ENCODE peak calls at places on chromosomes 13 and 19, in five cellular contexts. One of them, this sample, is unnamed.

GRCh38 chr19:32020538-32020937 is 324.9 kb upstream of the ZNF507 start:
- DNase-seq in brain microvascular endothelial cell: no peak
- DNase-seq in SK-N-SH: no peak
- DNase-seq in Peyer's patch: no peak
- DNase-seq in cardiac muscle cell: no peak
- DNase-seq in this sample: no peak

GRCh38 chr13:52353116-52353718 is 52.8 kb downstream of the THSD1 start:
- DNase-seq in brain microvascular endothelial cell: peak
- DNase-seq in SK-N-SH: no peak
- DNase-seq in Peyer's patch: no peak
- DNase-seq in cardiac muscle cell: no peak
- DNase-seq in this sample: peak

GRCh38 chr19:20912973-20913372 is 10.1 kb upstream of the ZNF85 start:
- DNase-seq in SK-N-SH: no peak
- DNase-seq in brain microvascular endothelial cell: no peak
- DNase-seq in cardiac muscle cell: no peak
- DNase-seq in Peyer's patch: no peak
- DNase-seq in this sample: no peak

GRCh38 chr19:50377051-50377441 is 789 bp downstream of the NR1H2 start:
- DNase-seq in cardiac muscle cell: peak
- DNase-seq in SK-N-SH: peak
- DNase-seq in Peyer's patch: peak
- DNase-seq in brain microvascular endothelial cell: no peak
- DNase-seq in this sample: no peak

GRCh38 chr13:41780736-41781708 is 179.9 kb downstream of the VWA8 start:
- DNase-seq in Peyer's patch: no peak
- DNase-seq in brain microvascular endothelial cell: peak
- DNase-seq in SK-N-SH: no peak
- DNase-seq in cardiac muscle cell: no peak
- DNase-seq in this sample: peak

GRCh38 chr13:36450534-36450933 is 18.2 kb downstream of the CCNA1 start:
- DNase-seq in Peyer's patch: no peak
- DNase-seq in cardiac muscle cell: no peak
- DNase-seq in SK-N-SH: no peak
- DNase-seq in brain microvascular endothelial cell: no peak
- DNase-seq in this sample: no peak

GRCh38 chr19:55778331-55778730 is 9.4 kb downstream of the RFPL4AL1 start:
- DNase-seq in brain microvascular endothelial cell: no peak
- DNase-seq in Peyer's patch: no peak
- DNase-seq in cardiac muscle cell: no peak
- DNase-seq in SK-N-SH: no peak
- DNase-seq in this sample: no peak

GRCh38 chr13:55199132-55199531 is 1941.6 kb upstream of the PRR20A start:
- DNase-seq in cardiac muscle cell: peak
- DNase-seq in SK-N-SH: no peak
- DNase-seq in brain microvascular endothelial cell: no peak
- DNase-seq in Peyer's patch: no peak
- DNase-seq in this sample: no peak

GRCh38 chr13:51523082-51523518 is 61.2 kb upstream of the WDFY2 start:
- DNase-seq in SK-N-SH: peak
- DNase-seq in brain microvascular endothelial cell: no peak
- DNase-seq in cardiac muscle cell: no peak
- DNase-seq in Peyer's patch: no peak
- DNase-seq in this sample: no peak

GRCh38 chr13:58369941-58370340 is 738.4 kb downstream of the PCDH17 start:
- DNase-seq in Peyer's patch: no peak
- DNase-seq in brain microvascular endothelial cell: no peak
- DNase-seq in SK-N-SH: no peak
- DNase-seq in cardiac muscle cell: no peak
- DNase-seq in this sample: no peak

GRCh38 chr13:31835932-31836331 is 96.6 kb downstream of the RXFP2 start:
- DNase-seq in brain microvascular endothelial cell: peak
- DNase-seq in Peyer's patch: no peak
- DNase-seq in SK-N-SH: no peak
- DNase-seq in cardiac muscle cell: no peak
- DNase-seq in this sample: peak

GRCh38 chr19:39599116-39599515 is 3.2 kb upstream of the LGALS13 start:
- DNase-seq in Peyer's patch: no peak
- DNase-seq in SK-N-SH: no peak
- DNase-seq in cardiac muscle cell: peak
- DNase-seq in brain microvascular endothelial cell: peak
- DNase-seq in this sample: no peak

GRCh38 chr19:47781590-47782318 is 3.3 kb downstream of the SELENOW start:
- DNase-seq in SK-N-SH: no peak
- DNase-seq in brain microvascular endothelial cell: no peak
- DNase-seq in cardiac muscle cell: no peak
- DNase-seq in Peyer's patch: peak
- DNase-seq in this sample: no peak

GRCh38 chr19:30862876-30863275 is 486.4 kb downstream of the TSHZ3 start:
- DNase-seq in Peyer's patch: no peak
- DNase-seq in SK-N-SH: no peak
- DNase-seq in brain microvascular endothelial cell: no peak
- DNase-seq in cardiac muscle cell: no peak
- DNase-seq in this sample: no peak

GRCh38 chr13:33934343-33934742 is 116.4 kb downstream of the RFC3 start:
- DNase-seq in brain microvascular endothelial cell: no peak
- DNase-seq in SK-N-SH: no peak
- DNase-seq in Peyer's patch: no peak
- DNase-seq in cardiac muscle cell: no peak
- DNase-seq in this sample: no peak

GRCh38 chr19:53131732-53132131 is 978 bp downstream of the ZNF415 start:
- DNase-seq in Peyer's patch: no peak
- DNase-seq in brain microvascular endothelial cell: no peak
- DNase-seq in cardiac muscle cell: no peak
- DNase-seq in SK-N-SH: peak
- DNase-seq in this sample: no peak

GRCh38 chr13:79581870-79582315 is 100.9 kb downstream of the NDFIP2 start:
- DNase-seq in SK-N-SH: no peak
- DNase-seq in brain microvascular endothelial cell: peak
- DNase-seq in Peyer's patch: no peak
- DNase-seq in cardiac muscle cell: no peak
- DNase-seq in this sample: no peak

GRCh38 chr13:96816874-96817273 is 177.4 kb downstream of the OXGR1 start:
- DNase-seq in SK-N-SH: no peak
- DNase-seq in cardiac muscle cell: no peak
- DNase-seq in Peyer's patch: no peak
- DNase-seq in brain microvascular endothelial cell: no peak
- DNase-seq in this sample: no peak

GRCh38 chr19:28504139-28504538 is 708.8 kb downstream of the UQCRFS1 start:
- DNase-seq in SK-N-SH: no peak
- DNase-seq in Peyer's patch: no peak
- DNase-seq in brain microvascular endothelial cell: no peak
- DNase-seq in cardiac muscle cell: no peak
- DNase-seq in this sample: no peak

GRCh38 chr19:35712529-35712909 is 5.3 kb upstream of the KMT2B start:
- DNase-seq in SK-N-SH: no peak
- DNase-seq in Peyer's patch: no peak
- DNase-seq in brain microvascular endothelial cell: no peak
- DNase-seq in cardiac muscle cell: no peak
- DNase-seq in this sample: no peak

GRCh38 chr13:66264976-66265375 is 965.2 kb downstream of the PCDH9 start:
- DNase-seq in brain microvascular endothelial cell: peak
- DNase-seq in Peyer's patch: no peak
- DNase-seq in cardiac muscle cell: no peak
- DNase-seq in SK-N-SH: no peak
- DNase-seq in this sample: no peak

GRCh38 chr19:2848625-2849024 is 7.3 kb downstream of the ZNF555 start:
- DNase-seq in brain microvascular endothelial cell: no peak
- DNase-seq in cardiac muscle cell: no peak
- DNase-seq in SK-N-SH: no peak
- DNase-seq in Peyer's patch: no peak
- DNase-seq in this sample: peak

GRCh38 chr13:75079226-75079625 is 402.7 kb downstream of the TBC1D4 start:
- DNase-seq in cardiac muscle cell: no peak
- DNase-seq in SK-N-SH: no peak
- DNase-seq in brain microvascular endothelial cell: peak
- DNase-seq in Peyer's patch: no peak
- DNase-seq in this sample: no peak

GRCh38 chr19:31261019-31261595 is 88.1 kb downstream of the TSHZ3 start:
- DNase-seq in brain microvascular endothelial cell: no peak
- DNase-seq in Peyer's patch: no peak
- DNase-seq in cardiac muscle cell: no peak
- DNase-seq in SK-N-SH: peak
- DNase-seq in this sample: no peak

GRCh38 chr19:10473192-10473591 is 30.0 kb downstream of the KEAP1 start:
- DNase-seq in cardiac muscle cell: no peak
- DNase-seq in SK-N-SH: no peak
- DNase-seq in brain microvascular endothelial cell: no peak
- DNase-seq in Peyer's patch: no peak
- DNase-seq in this sample: no peak

GRCh38 chr19:719081-719512 is 10.4 kb downstream of the PALM start:
- DNase-seq in brain microvascular endothelial cell: no peak
- DNase-seq in cardiac muscle cell: no peak
- DNase-seq in SK-N-SH: no peak
- DNase-seq in Peyer's patch: no peak
- DNase-seq in this sample: no peak

GRCh38 chr13:31781064-31781463 is 41.7 kb downstream of the RXFP2 start:
- DNase-seq in brain microvascular endothelial cell: no peak
- DNase-seq in Peyer's patch: no peak
- DNase-seq in cardiac muscle cell: no peak
- DNase-seq in SK-N-SH: no peak
- DNase-seq in this sample: no peak

GRCh38 chr19:5545984-5546383 is 21.8 kb downstream of the TINCR start:
- DNase-seq in brain microvascular endothelial cell: no peak
- DNase-seq in cardiac muscle cell: no peak
- DNase-seq in Peyer's patch: no peak
- DNase-seq in SK-N-SH: no peak
- DNase-seq in this sample: no peak

GRCh38 chr19:5542665-5543064 is 25.1 kb downstream of the TINCR start:
- DNase-seq in Peyer's patch: no peak
- DNase-seq in SK-N-SH: peak
- DNase-seq in cardiac muscle cell: peak
- DNase-seq in brain microvascular endothelial cell: no peak
- DNase-seq in this sample: no peak

GRCh38 chr19:5545051-5545450 is 22.7 kb downstream of the TINCR start:
- DNase-seq in Peyer's patch: no peak
- DNase-seq in SK-N-SH: no peak
- DNase-seq in cardiac muscle cell: no peak
- DNase-seq in brain microvascular endothelial cell: no peak
- DNase-seq in this sample: no peak

GRCh38 chr19:5547881-5548280 is 19.9 kb downstream of the TINCR start:
- DNase-seq in cardiac muscle cell: peak
- DNase-seq in brain microvascular endothelial cell: peak
- DNase-seq in Peyer's patch: peak
- DNase-seq in SK-N-SH: peak
- DNase-seq in this sample: no peak
- TF ChIP-seq CTCF in cardiac muscle cell: peak
- TF ChIP-seq CTCF in brain microvascular endothelial cell: peak
- TF ChIP-seq CTCF in Peyer's patch: no peak
- TF ChIP-seq CTCF in SK-N-SH: peak
- TF ChIP-seq CTCF in this sample: peak

GRCh38 chr19:18789883-18790565 is 1.1 kb downstream of the COMP start:
- DNase-seq in SK-N-SH: peak
- DNase-seq in cardiac muscle cell: peak
- DNase-seq in brain microvascular endothelial cell: no peak
- DNase-seq in Peyer's patch: no peak
- DNase-seq in this sample: no peak

GRCh38 chr19:18791315-18791678 is 192 bp upstream of the COMP start:
- DNase-seq in brain microvascular endothelial cell: no peak
- DNase-seq in SK-N-SH: no peak
- DNase-seq in Peyer's patch: no peak
- DNase-seq in cardiac muscle cell: no peak
- DNase-seq in this sample: no peak

GRCh38 chr19:18789422-18789832 is 1.7 kb downstream of the COMP start:
- DNase-seq in brain microvascular endothelial cell: no peak
- DNase-seq in Peyer's patch: no peak
- DNase-seq in cardiac muscle cell: peak
- DNase-seq in SK-N-SH: no peak
- DNase-seq in this sample: no peak

GRCh38 chr19:18788782-18789421 is 2.2 kb downstream of the COMP start:
- DNase-seq in Peyer's patch: no peak
- DNase-seq in SK-N-SH: no peak
- DNase-seq in brain microvascular endothelial cell: no peak
- DNase-seq in cardiac muscle cell: no peak
- DNase-seq in this sample: no peak

GRCh38 chr19:18790566-18791314 is at the start of gene COMP:
- DNase-seq in cardiac muscle cell: no peak
- DNase-seq in SK-N-SH: no peak
- DNase-seq in brain microvascular endothelial cell: no peak
- DNase-seq in Peyer's patch: no peak
- DNase-seq in this sample: no peak
- H3K4me3 ChIP-seq in cardiac muscle cell: no peak
- H3K4me3 ChIP-seq in SK-N-SH: no peak
- H3K4me3 ChIP-seq in brain microvascular endothelial cell: no peak
- H3K4me3 ChIP-seq in Peyer's patch: no peak
- H3K4me3 ChIP-seq in this sample: peak

DNA sequence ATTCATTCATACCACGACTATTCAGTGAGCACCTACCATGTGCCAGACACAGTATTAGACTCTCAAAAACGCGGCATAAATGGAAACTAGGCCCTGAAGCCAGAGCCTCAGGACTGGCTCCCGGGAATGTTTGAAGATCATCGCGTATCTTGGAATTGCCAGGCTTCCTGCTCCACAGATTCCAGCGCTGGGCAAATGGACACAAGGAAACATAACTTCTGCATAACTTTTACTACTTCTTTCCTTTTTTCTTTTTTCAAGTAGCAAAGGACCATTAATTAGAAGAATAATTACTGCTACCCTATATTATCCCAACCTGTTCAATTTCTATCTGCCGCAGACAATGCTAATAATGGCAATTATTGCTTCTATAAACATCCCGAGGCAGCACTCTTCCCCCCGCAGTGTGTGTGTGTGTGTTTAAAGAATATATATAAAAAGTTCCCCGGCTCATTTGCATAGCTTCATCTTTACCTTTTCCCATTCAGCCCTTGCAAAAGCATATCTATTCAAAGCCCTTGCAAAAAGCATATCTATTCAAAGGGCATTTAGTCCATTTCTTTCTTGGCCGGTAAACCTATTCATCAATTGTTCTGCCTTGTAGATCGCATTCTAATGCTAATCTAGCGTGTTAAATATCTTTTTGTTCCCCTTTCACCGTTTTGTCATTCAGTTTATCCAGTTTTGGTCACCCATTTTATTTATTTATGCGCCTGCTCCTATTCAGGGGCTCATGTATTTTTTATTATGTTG is 6.1 kb downstream of the SOX21 start:
- DNase-seq in brain microvascular endothelial cell: no peak
- DNase-seq in Peyer's patch: no peak
- DNase-seq in SK-N-SH: no peak
- DNase-seq in cardiac muscle cell: no peak
- DNase-seq in this sample: no peak
- TF ChIP-seq CTCF in brain microvascular endothelial cell: no peak
- TF ChIP-seq CTCF in Peyer's patch: no peak
- TF ChIP-seq CTCF in SK-N-SH: no peak
- TF ChIP-seq CTCF in cardiac muscle cell: no peak
- TF ChIP-seq CTCF in this sample: no peak

GRCh38 chr19:34480971-34481821 is at the start of gene WTIP:
- DNase-seq in brain microvascular endothelial cell: peak
- DNase-seq in cardiac muscle cell: peak
- DNase-seq in SK-N-SH: peak
- DNase-seq in Peyer's patch: peak
- DNase-seq in this sample: peak
- H3K4me3 ChIP-seq in brain microvascular endothelial cell: peak
- H3K4me3 ChIP-seq in cardiac muscle cell: peak
- H3K4me3 ChIP-seq in SK-N-SH: peak
- H3K4me3 ChIP-seq in Peyer's patch: peak
- H3K4me3 ChIP-seq in this sample: peak